ENCODE peak calls at places on chromosome 4, in six cellular contexts. U is fibroblast of mammary gland; L is heart left ventricle; K is AG09309; Y is CD8-positive, alpha-beta T cell; J is hepatocyte. C is an unnamed sample.

GRCh38 chr4:636628-636950 is 11.2 kb downstream of the PDE6B start:
- DNase-seq in U (no peak), Y (no peak), K (no peak), J (no peak), L (peak; percentile 15), C (no peak)

GRCh38 chr4:169033660-169034059 is 23.6 kb upstream of the CBR4 start:
- DNase-seq in Y (no peak), K (no peak), L (no peak), U (no peak), J (no peak), C (no peak)

GRCh38 chr4:151530783-151531182 is 121.8 kb downstream of the FHIP1A start:
- DNase-seq in U (no peak), J (no peak), K (no peak), Y (no peak), L (no peak), C (no peak)

GRCh38 chr4:87973283-87974169 is 2.0 kb upstream of the SPP1 start:
- DNase-seq in U (peak; percentile 85), K (peak; percentile 60), Y (peak; percentile 16), J (peak; percentile 73), L (peak; percentile 43), C (peak; percentile 67)

GRCh38 chr4:147546341-147546740 is 65.4 kb downstream of the EDNRA start:
- DNase-seq in Y (no peak), L (no peak), J (no peak), U (peak; percentile 98), K (peak; percentile 71), C (peak; percentile 91)

GRCh38 chr4:70833701-70834100 is 6.0 kb downstream of the GRSF1 start:
- DNase-seq in K (no peak), J (no peak), Y (no peak), U (no peak), L (no peak), C (no peak)

GRCh38 chr4:47784222-47784621 is 53.6 kb downstream of the CORIN start:
- DNase-seq in J (no peak), K (no peak), Y (no peak), L (no peak), U (peak; percentile 7), C (peak; percentile 3)

GRCh38 chr4:67332627-67333026 is 212.7 kb downstream of the CENPC start:
- DNase-seq in Y (no peak), U (peak; percentile 2), J (peak; percentile 23), K (no peak), L (no peak), C (no peak)

GRCh38 chr4:153467154-153467896 is 1.2 kb downstream of the TMEM131L start:
- DNase-seq in L (peak; percentile 57), J (peak; percentile 77), U (no peak), K (no peak), Y (no peak), C (no peak)

GRCh38 chr4:174210952-174211490 is 72.4 kb downstream of the FBXO8 start:
- DNase-seq in L (no peak), J (no peak), Y (no peak), K (no peak), U (peak; percentile 57), C (no peak)

GRCh38 chr4:99483636-99484035 is 27.2 kb upstream of the C4orf17 start:
- DNase-seq in J (no peak), L (no peak), K (no peak), Y (no peak), U (peak; percentile 25), C (peak; percentile 39)

GRCh38 chr4:169663894-169664293 is 43.5 kb downstream of the CLCN3 start:
- DNase-seq in L (no peak), Y (no peak), U (peak; percentile 20), K (no peak), J (peak; percentile 20), C (no peak)

GRCh38 chr4:152308925-152309324 is 227.0 kb downstream of the FBXW7 start:
- DNase-seq in Y (no peak), K (no peak), U (no peak), J (no peak), L (no peak), C (no peak)

GRCh38 chr4:111475001-111475400 is 670.3 kb upstream of the FAM241A start:
- DNase-seq in K (peak; percentile 13), Y (no peak), U (peak; percentile 66), J (peak; percentile 69), L (no peak), C (peak; percentile 66)

GRCh38 chr4:5982156-5982973 is 35.9 kb downstream of the C4orf50 start:
- DNase-seq in Y (no peak), J (no peak), K (no peak), L (no peak), U (no peak), C (no peak)

DNA sequence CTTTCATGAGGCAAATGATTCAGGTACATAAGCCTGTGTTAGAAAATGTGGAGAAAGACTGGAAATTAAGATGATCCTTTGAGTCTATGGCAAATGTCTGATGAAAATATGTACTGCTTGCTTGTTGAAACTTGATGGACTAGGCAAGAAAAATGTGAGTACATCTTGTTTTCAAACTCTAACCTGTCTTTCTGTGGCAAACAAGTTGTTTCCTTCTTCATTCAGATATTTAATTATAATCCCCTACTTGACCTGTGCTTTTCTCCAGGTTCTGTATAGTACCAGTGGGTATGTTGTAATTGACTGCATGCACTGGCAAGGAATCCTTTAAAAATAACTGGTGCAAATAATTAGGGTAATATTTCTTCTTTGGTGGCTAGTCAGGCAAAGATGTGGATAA is 136.7 kb downstream of the ARHGAP24 start:
- DNase-seq in K (no peak), J (no peak), Y (no peak), U (no peak), L (no peak), C (no peak)
- TF ChIP-seq CTCF in K (no peak), J (no peak), Y (no peak), U (no peak), L (no peak), C (no peak)

DNA sequence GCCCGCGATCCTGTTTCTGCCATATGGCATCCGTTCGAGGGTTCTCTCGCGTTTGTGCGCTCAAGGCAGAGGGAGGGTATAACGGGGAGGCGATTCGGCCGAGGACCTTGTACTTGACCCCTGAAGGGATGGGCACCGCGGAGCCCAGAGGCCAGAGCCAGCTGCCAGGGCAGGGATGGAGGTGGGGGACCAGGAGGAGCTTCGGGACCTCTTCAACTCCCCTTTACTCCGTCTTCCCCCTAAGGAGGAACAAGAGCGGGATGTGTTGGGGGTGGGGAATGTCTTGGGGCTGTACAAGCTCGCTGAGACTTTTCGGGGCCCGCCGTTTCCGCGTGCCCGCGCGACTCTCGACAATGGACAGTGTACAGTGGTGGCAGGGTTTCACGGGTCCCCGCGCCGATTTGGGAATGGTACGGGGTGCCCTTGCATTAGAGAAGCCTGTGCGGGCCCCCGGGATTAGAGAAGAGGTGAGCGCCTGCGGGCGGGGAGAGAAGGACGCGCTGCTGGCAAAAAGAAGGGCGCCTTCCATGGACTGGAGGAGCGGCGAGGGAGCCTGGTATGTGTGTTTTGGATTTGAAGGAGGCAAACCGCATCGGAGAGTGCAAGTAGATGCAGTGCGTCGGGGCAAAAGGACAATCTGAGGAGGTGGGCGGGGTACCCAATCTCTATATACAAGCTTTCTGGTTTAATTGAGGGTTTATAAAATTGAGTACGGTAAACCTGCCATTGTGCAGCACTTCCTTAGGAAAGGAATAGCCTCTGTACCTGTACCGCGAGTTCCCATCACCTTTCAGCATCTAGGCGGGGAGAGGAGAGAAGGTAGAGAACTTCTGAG is 841 bp downstream of the UGT8 start:
- DNase-seq in J (peak; percentile 49), L (no peak), U (no peak), Y (no peak), K (no peak), C (peak; percentile 29)
- H3K4me3 ChIP-seq in J (peak overlapping the region; percentile 85), L (no peak overlapping the region), U (peak overlapping the region; percentile 17), Y (no peak overlapping the region), K (peak overlapping the region; percentile 3), C (peak overlapping the region; percentile 46)

GRCh38 chr4:2787230-2788100 is 5.4 kb upstream of the SH3BP2 start:
- DNase-seq in K (no peak), J (no peak), U (no peak), Y (no peak), L (no peak), C (no peak)
- TF ChIP-seq CTCF in K (no peak), J (no peak), U (no peak), Y (no peak), L (peak; percentile 11), C (no peak)

GRCh38 chr4:23943478-23943877 is 53.6 kb upstream of the PPARGC1A start:
- DNase-seq in J (no peak), U (no peak), Y (no peak), L (no peak), K (no peak), C (no peak)

GRCh38 chr4:23946307-23946706 is 56.5 kb upstream of the PPARGC1A start:
- DNase-seq in L (peak; percentile 31), J (no peak), Y (no peak), U (no peak), K (no peak), C (no peak)

GRCh38 chr4:23947826-23948225 is 58.0 kb upstream of the PPARGC1A start:
- DNase-seq in L (no peak), J (no peak), Y (no peak), U (no peak), K (no peak), C (no peak)

GRCh38 chr4:23942491-23942890 is 52.6 kb upstream of the PPARGC1A start:
- DNase-seq in L (no peak), U (no peak), J (no peak), K (no peak), Y (no peak), C (no peak)

GRCh38 chr4:23945521-23946017 is 55.7 kb upstream of the PPARGC1A start:
- DNase-seq in J (peak; percentile 63), Y (no peak), K (peak; percentile 13), U (peak; percentile 82), L (peak; percentile 44), C (peak; percentile 91)
- H3K4me3 ChIP-seq in J (no peak overlapping the region), Y (no peak overlapping the region), K (no peak overlapping the region), U (no peak overlapping the region), L (no peak overlapping the region), C (no peak overlapping the region)

GRCh38 chr4:107044170-107044569 is 8.1 kb upstream of the DKK2 start:
- DNase-seq in J (no peak), Y (no peak), K (no peak), U (peak; percentile 44), L (no peak), C (peak; percentile 50)
- TF ChIP-seq CTCF in J (no peak), Y (no peak), K (peak; percentile 36), U (peak; percentile 41), L (no peak), C (peak; percentile 23)

GRCh38 chr4:48986654-48987164 is 634 bp downstream of the CWH43 start:
- DNase-seq in Y (no peak), L (no peak), J (no peak), K (no peak), U (no peak), C (no peak)

GRCh38 chr4:48985976-48986653 is at the start of gene CWH43:
- DNase-seq in Y (no peak), U (no peak), J (no peak), L (no peak), K (no peak), C (no peak)

GRCh38 chr4:48989461-48990203 is 3.6 kb downstream of the CWH43 start:
- DNase-seq in L (no peak), Y (no peak), J (no peak), K (no peak), U (no peak), C (no peak)

GRCh38 chr4:48979897-48980579 is 6.0 kb upstream of the CWH43 start:
- DNase-seq in K (no peak), L (no peak), U (peak; percentile 55), J (no peak), Y (no peak), C (peak; percentile 4)

DNA sequence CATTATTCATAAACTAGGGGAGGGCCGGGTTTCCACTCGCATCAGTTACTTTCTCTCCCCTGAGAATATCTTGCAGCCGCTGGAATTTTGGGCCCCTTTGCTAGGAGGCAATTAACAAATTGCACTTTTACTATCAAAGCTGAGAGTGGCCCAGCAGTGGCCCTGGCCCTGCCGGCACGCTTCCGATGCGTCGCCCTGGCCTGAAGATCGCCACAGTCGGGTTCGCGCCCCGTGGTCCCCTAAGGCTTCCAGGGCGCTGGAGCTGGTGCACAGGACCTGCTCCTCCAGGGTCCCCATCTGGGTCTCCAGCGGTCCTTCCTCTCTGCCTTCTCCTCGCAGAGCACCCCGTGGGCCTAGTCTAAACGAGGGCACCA is 486 bp upstream of the CWH43 start:
- DNase-seq in L (no peak), K (no peak), U (no peak), J (no peak), Y (no peak), C (no peak)
- H3K4me3 ChIP-seq in L (no peak overlapping the region), K (no peak overlapping the region), U (no peak overlapping the region), J (no peak overlapping the region), Y (no peak overlapping the region), C (no peak overlapping the region)

C was measured in foreskin fibroblast.